ENCODE peak calls at places on chromosomes 5 and 9, in four cellular contexts. One of them, this sample, is unnamed.
A peak's percentile ranks its signal among the peaks of the same experiment; 100 is the strongest.

GRCh38 chr9:28938981-28939380 is 1365.7 kb upstream of the C9orf72 start:
- DNase-seq in HAP-1: no peak
- DNase-seq in Caco-2: no peak
- DNase-seq in upper lobe of right lung: no peak
- DNase-seq in this sample: no peak

GRCh38 chr5:138770291-138770690 is 17.1 kb downstream of the CTNNA1 start:
- DNase-seq in HAP-1: no peak
- DNase-seq in Caco-2: no peak
- DNase-seq in upper lobe of right lung: no peak
- DNase-seq in this sample: no peak

GRCh38 chr5:143837306-143837848 is 25.4 kb downstream of the HMHB1 start:
- DNase-seq in HAP-1: no peak
- DNase-seq in Caco-2: no peak
- DNase-seq in upper lobe of right lung: no peak
- DNase-seq in this sample: no peak

GRCh38 chr5:15789661-15790060 is 289.7 kb downstream of the FBXL7 start:
- DNase-seq in HAP-1: no peak
- DNase-seq in Caco-2: no peak
- DNase-seq in upper lobe of right lung: no peak
- DNase-seq in this sample: no peak

GRCh38 chr5:8905021-8905420 is 640.9 kb downstream of the SEMA5A start:
- DNase-seq in HAP-1: no peak
- DNase-seq in Caco-2: no peak
- DNase-seq in upper lobe of right lung: no peak
- DNase-seq in this sample: no peak

GRCh38 chr5:77774981-77775772 is 962 bp downstream of the TBCA start:
- DNase-seq in HAP-1: peak; percentile 27
- DNase-seq in Caco-2: no peak
- DNase-seq in upper lobe of right lung: no peak
- DNase-seq in this sample: no peak

GRCh38 chr5:138926257-138926656 is 51.1 kb upstream of the LRRTM2 start:
- DNase-seq in HAP-1: no peak
- DNase-seq in Caco-2: no peak
- DNase-seq in upper lobe of right lung: no peak
- DNase-seq in this sample: no peak

GRCh38 chr9:134624119-134624826 is 17.3 kb upstream of the COL5A1 start:
- DNase-seq in HAP-1: no peak
- DNase-seq in Caco-2: peak; percentile 23
- DNase-seq in upper lobe of right lung: peak; percentile 51
- DNase-seq in this sample: no peak

GRCh38 chr5:78983601-78984000 is 1.5 kb downstream of the ARSB start:
- DNase-seq in HAP-1: no peak
- DNase-seq in Caco-2: no peak
- DNase-seq in upper lobe of right lung: no peak
- DNase-seq in this sample: no peak

GRCh38 chr5:122163151-122164069 is 34.1 kb downstream of the ZNF474 start:
- DNase-seq in HAP-1: no peak
- DNase-seq in Caco-2: no peak
- DNase-seq in upper lobe of right lung: no peak
- DNase-seq in this sample: no peak

GRCh38 chr5:172946146-172946545 is 13.1 kb upstream of the RPL26L1 start:
- DNase-seq in HAP-1: no peak
- DNase-seq in Caco-2: no peak
- DNase-seq in upper lobe of right lung: peak; percentile 32
- DNase-seq in this sample: no peak

GRCh38 chr9:86591472-86591871 is 237.3 kb upstream of the TUT7 start:
- DNase-seq in HAP-1: no peak
- DNase-seq in Caco-2: no peak
- DNase-seq in upper lobe of right lung: no peak
- DNase-seq in this sample: no peak

GRCh38 chr9:115240676-115241075 is 122.7 kb upstream of the TNC start:
- DNase-seq in HAP-1: no peak
- DNase-seq in Caco-2: no peak
- DNase-seq in upper lobe of right lung: no peak
- DNase-seq in this sample: no peak

GRCh38 chr9:129875181-129875611 is 39.9 kb downstream of the USP20 start:
- DNase-seq in HAP-1: no peak
- DNase-seq in Caco-2: no peak
- DNase-seq in upper lobe of right lung: no peak
- DNase-seq in this sample: no peak

GRCh38 chr5:149930754-149931574 is 13.6 kb downstream of the PDE6A start:
- DNase-seq in HAP-1: no peak
- DNase-seq in Caco-2: no peak
- DNase-seq in upper lobe of right lung: no peak
- DNase-seq in this sample: no peak
- H3K4me1 ChIP-seq in HAP-1: no peaks in the 10 kb centered on the region
- H3K4me1 ChIP-seq in Caco-2: no peaks in the 10 kb centered on the region
- H3K4me1 ChIP-seq in upper lobe of right lung: no peaks in the 10 kb centered on the region
- H3K4me1 ChIP-seq in this sample: peaks cover 1% of the 10 kb centered on the region

GRCh38 chr9:4740623-4741364 is at the start of gene AK3:
- DNase-seq in HAP-1: peak; percentile 84
- DNase-seq in Caco-2: peak; percentile 77
- DNase-seq in upper lobe of right lung: peak; percentile 94
- DNase-seq in this sample: no peak
- H3K4me3 ChIP-seq in HAP-1: peak within 1 kb of the TSS; percentile 75
- H3K4me3 ChIP-seq in Caco-2: peak within 1 kb of the TSS; percentile 78
- H3K4me3 ChIP-seq in upper lobe of right lung: peak within 1 kb of the TSS; percentile 72
- H3K4me3 ChIP-seq in this sample: peak within 1 kb of the TSS; percentile 81

GRCh38 chr5:150603491-150603890 is 37.0 kb upstream of the SYNPO start:
- DNase-seq in HAP-1: no peak
- DNase-seq in Caco-2: no peak
- DNase-seq in upper lobe of right lung: no peak
- DNase-seq in this sample: no peak
- H3K4me1 ChIP-seq in HAP-1: no peaks in the 10 kb centered on the region
- H3K4me1 ChIP-seq in Caco-2: peaks cover 10% of the 10 kb centered on the region
- H3K4me1 ChIP-seq in upper lobe of right lung: peaks cover 11% of the 10 kb centered on the region
- H3K4me1 ChIP-seq in this sample: no peaks in the 10 kb centered on the region

GRCh38 chr9:81683704-81684103 is 5.6 kb downstream of the TLE1 start:
- DNase-seq in HAP-1: no peak
- DNase-seq in Caco-2: no peak
- DNase-seq in upper lobe of right lung: no peak
- DNase-seq in this sample: no peak

GRCh38 chr9:81687521-81688261 is 1.7 kb downstream of the TLE1 start:
- DNase-seq in HAP-1: no peak
- DNase-seq in Caco-2: no peak
- DNase-seq in upper lobe of right lung: peak; percentile 70
- DNase-seq in this sample: no peak

GRCh38 chr9:81686614-81687520 is 2.5 kb downstream of the TLE1 start:
- DNase-seq in HAP-1: peak; percentile 74
- DNase-seq in Caco-2: peak; percentile 84
- DNase-seq in upper lobe of right lung: peak; percentile 87
- DNase-seq in this sample: no peak

GRCh38 chr9:81683214-81683613 is 6.1 kb downstream of the TLE1 start:
- DNase-seq in HAP-1: no peak
- DNase-seq in Caco-2: no peak
- DNase-seq in upper lobe of right lung: no peak
- DNase-seq in this sample: no peak

DNA sequence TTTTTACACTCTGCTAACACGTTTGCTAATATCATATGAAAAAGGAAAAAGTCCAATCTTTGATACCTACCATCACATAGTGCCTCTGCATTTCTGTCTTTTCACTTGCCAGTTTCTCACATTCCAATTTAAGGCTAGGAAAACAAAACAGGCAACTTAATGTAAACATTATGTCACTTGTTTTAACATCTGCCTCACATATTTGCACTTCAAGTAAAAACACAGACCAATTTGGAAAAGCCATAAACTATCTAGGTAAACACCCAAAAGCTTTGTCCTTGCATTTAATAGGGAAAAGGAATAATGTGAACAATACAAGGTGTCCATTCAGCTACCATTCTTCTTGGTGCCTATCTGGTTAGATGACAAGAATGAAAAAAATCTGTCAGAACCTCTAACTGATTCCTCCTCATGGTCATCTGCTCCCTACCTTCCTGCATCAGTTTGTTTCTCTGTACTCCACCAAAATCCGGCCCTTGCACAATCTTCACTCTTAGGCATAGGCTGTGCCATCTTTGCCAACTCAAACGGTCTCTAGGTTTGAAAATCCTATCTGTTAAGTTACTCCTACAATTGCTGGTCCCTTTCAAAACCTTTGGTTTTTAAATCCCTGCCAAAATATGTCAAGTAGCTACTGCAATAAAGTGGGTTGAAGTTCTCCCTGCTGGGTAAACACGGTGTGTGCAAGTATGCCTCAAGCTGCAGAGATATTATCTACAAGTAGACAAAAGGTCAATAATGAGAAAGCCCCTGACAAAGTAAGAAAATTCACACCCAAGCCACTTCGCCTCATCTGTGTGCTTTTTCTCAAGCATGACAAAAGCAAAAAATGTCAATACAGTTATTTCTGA is 3.4 kb downstream of the TLE1 start:
- DNase-seq in HAP-1: no peak
- DNase-seq in Caco-2: peak; percentile 34
- DNase-seq in upper lobe of right lung: no peak
- DNase-seq in this sample: no peak
- H3K4me3 ChIP-seq in HAP-1: no peak overlapping the region
- H3K4me3 ChIP-seq in Caco-2: peak overlapping the region; percentile 73
- H3K4me3 ChIP-seq in upper lobe of right lung: peak overlapping the region; percentile 71
- H3K4me3 ChIP-seq in this sample: no peak overlapping the region

This sample was measured in iPS DF 6.9.